ENCODE peak calls at places on chromosomes 5 and 9, in eight cellular contexts. One of them, this sample, is unnamed. For H3K4me1, the result is how much of the 10 kb centered on the place peaks cover.

GRCh38 chr5:28927559-28928326 is 1889.4 kb upstream of the CDH9 start:
- DNase-seq in psoas muscle: no peak
- DNase-seq in tibial artery: no peak
- DNase-seq in cardiac muscle cell: no peak
- DNase-seq in IMR-90: no peak
- DNase-seq in right lobe of liver: peak
- DNase-seq in tibial nerve: no peak
- DNase-seq in naive thymus-derived CD4-positive, alpha-beta T cell: no peak
- DNase-seq in this sample: no peak

GRCh38 chr5:17218353-17219005 is 1.0 kb downstream of the BASP1 start:
- DNase-seq in naive thymus-derived CD4-positive, alpha-beta T cell: no peak
- DNase-seq in tibial nerve: no peak
- DNase-seq in tibial artery: peak
- DNase-seq in psoas muscle: peak
- DNase-seq in IMR-90: peak
- DNase-seq in right lobe of liver: peak
- DNase-seq in cardiac muscle cell: peak
- DNase-seq in this sample: no peak

GRCh38 chr9:99167120-99167519 is 54.6 kb downstream of the ALG2 start:
- DNase-seq in tibial nerve: no peak
- DNase-seq in psoas muscle: no peak
- DNase-seq in right lobe of liver: no peak
- DNase-seq in naive thymus-derived CD4-positive, alpha-beta T cell: no peak
- DNase-seq in cardiac muscle cell: no peak
- DNase-seq in IMR-90: no peak
- DNase-seq in tibial artery: no peak
- DNase-seq in this sample: no peak

GRCh38 chr5:80239680-80240367 is 16.0 kb downstream of the SERINC5 start:
- DNase-seq in right lobe of liver: no peak
- DNase-seq in psoas muscle: no peak
- DNase-seq in tibial artery: no peak
- DNase-seq in cardiac muscle cell: no peak
- DNase-seq in tibial nerve: no peak
- DNase-seq in naive thymus-derived CD4-positive, alpha-beta T cell: no peak
- DNase-seq in IMR-90: peak
- DNase-seq in this sample: no peak

GRCh38 chr5:25516136-25516535 is 871.4 kb upstream of the CDH10 start:
- DNase-seq in right lobe of liver: no peak
- DNase-seq in IMR-90: no peak
- DNase-seq in cardiac muscle cell: no peak
- DNase-seq in tibial nerve: no peak
- DNase-seq in naive thymus-derived CD4-positive, alpha-beta T cell: no peak
- DNase-seq in tibial artery: no peak
- DNase-seq in psoas muscle: no peak
- DNase-seq in this sample: no peak

GRCh38 chr5:88536146-88536545 is 267.5 kb upstream of the TMEM161B start:
- DNase-seq in right lobe of liver: no peak
- DNase-seq in naive thymus-derived CD4-positive, alpha-beta T cell: no peak
- DNase-seq in tibial nerve: no peak
- DNase-seq in cardiac muscle cell: no peak
- DNase-seq in tibial artery: no peak
- DNase-seq in IMR-90: no peak
- DNase-seq in psoas muscle: no peak
- DNase-seq in this sample: no peak

GRCh38 chr9:18294229-18294628 is 179.7 kb upstream of the ADAMTSL1 start:
- DNase-seq in IMR-90: no peak
- DNase-seq in cardiac muscle cell: no peak
- DNase-seq in tibial nerve: no peak
- DNase-seq in naive thymus-derived CD4-positive, alpha-beta T cell: no peak
- DNase-seq in tibial artery: no peak
- DNase-seq in psoas muscle: no peak
- DNase-seq in right lobe of liver: no peak
- DNase-seq in this sample: no peak

GRCh38 chr5:137822158-137822764 is 45.4 kb upstream of the MYOT start:
- DNase-seq in naive thymus-derived CD4-positive, alpha-beta T cell: no peak
- DNase-seq in psoas muscle: peak
- DNase-seq in tibial nerve: no peak
- DNase-seq in tibial artery: no peak
- DNase-seq in right lobe of liver: peak
- DNase-seq in IMR-90: peak
- DNase-seq in cardiac muscle cell: peak
- DNase-seq in this sample: no peak

GRCh38 chr9:134349941-134350340 is 23.7 kb downstream of the RXRA start:
- DNase-seq in IMR-90: no peak
- DNase-seq in psoas muscle: no peak
- DNase-seq in tibial artery: no peak
- DNase-seq in right lobe of liver: no peak
- DNase-seq in naive thymus-derived CD4-positive, alpha-beta T cell: no peak
- DNase-seq in cardiac muscle cell: no peak
- DNase-seq in tibial nerve: no peak
- DNase-seq in this sample: no peak

GRCh38 chr9:134347996-134348395 is 21.7 kb downstream of the RXRA start:
- DNase-seq in cardiac muscle cell: no peak
- DNase-seq in tibial artery: no peak
- DNase-seq in tibial nerve: no peak
- DNase-seq in naive thymus-derived CD4-positive, alpha-beta T cell: no peak
- DNase-seq in IMR-90: no peak
- DNase-seq in psoas muscle: no peak
- DNase-seq in right lobe of liver: no peak
- DNase-seq in this sample: no peak

GRCh38 chr9:134350416-134350994 is 24.2 kb downstream of the RXRA start:
- DNase-seq in tibial artery: no peak
- DNase-seq in cardiac muscle cell: no peak
- DNase-seq in IMR-90: no peak
- DNase-seq in tibial nerve: no peak
- DNase-seq in naive thymus-derived CD4-positive, alpha-beta T cell: no peak
- DNase-seq in psoas muscle: no peak
- DNase-seq in right lobe of liver: no peak
- DNase-seq in this sample: no peak

GRCh38 chr9:134346840-134347239 is 20.6 kb downstream of the RXRA start:
- DNase-seq in naive thymus-derived CD4-positive, alpha-beta T cell: no peak
- DNase-seq in tibial artery: no peak
- DNase-seq in tibial nerve: no peak
- DNase-seq in cardiac muscle cell: no peak
- DNase-seq in IMR-90: no peak
- DNase-seq in right lobe of liver: no peak
- DNase-seq in psoas muscle: no peak
- DNase-seq in this sample: no peak

DNA sequence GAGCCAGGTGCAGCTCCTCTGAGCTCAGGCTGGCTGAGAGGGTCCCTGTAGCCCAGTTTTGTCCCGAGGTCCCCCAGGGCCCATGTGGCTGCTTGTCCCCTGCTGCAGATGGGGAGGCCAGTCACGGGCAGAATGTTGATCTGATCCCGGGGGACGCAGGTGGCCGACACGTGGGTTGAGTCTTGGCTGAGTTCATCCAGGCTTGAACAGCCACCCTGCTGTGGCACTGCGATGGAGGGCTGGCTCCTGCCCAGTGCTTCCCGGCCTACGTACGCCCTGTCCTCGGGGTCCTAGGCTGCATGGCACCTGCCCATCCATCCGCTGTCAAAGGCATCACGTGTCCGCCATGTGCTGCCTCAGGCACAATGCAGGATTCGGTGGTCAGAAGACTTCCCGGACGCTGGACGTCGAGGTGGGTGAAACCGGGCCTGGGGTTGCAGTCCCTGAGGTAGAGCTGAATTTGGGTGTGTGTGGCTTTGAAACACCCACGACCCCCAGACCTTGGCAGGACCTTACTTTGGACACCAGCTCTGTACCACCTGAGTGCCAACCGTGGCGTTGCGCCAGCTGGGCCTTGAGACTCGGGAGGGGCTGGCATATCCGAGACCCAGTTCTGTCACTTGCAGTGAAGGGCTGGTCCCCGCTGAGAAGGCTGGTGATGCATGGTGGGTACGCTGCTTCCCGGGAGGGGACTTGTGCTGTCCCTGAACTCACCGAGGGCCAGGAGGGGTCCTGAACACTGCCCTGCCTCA is 22.3 kb downstream of the RXRA start:
- DNase-seq in tibial artery: no peak
- DNase-seq in IMR-90: no peak
- DNase-seq in tibial nerve: no peak
- DNase-seq in naive thymus-derived CD4-positive, alpha-beta T cell: no peak
- DNase-seq in right lobe of liver: no peak
- DNase-seq in cardiac muscle cell: no peak
- DNase-seq in psoas muscle: no peak
- DNase-seq in this sample: no peak
- H3K4me1 ChIP-seq in tibial artery: under half
- H3K4me1 ChIP-seq in IMR-90: under half
- H3K4me1 ChIP-seq in tibial nerve: under half
- H3K4me1 ChIP-seq in naive thymus-derived CD4-positive, alpha-beta T cell: under half
- H3K4me1 ChIP-seq in right lobe of liver: half or more
- H3K4me1 ChIP-seq in cardiac muscle cell: under half
- H3K4me1 ChIP-seq in psoas muscle: half or more
- H3K4me1 ChIP-seq in this sample: under half

GRCh38 chr9:131727795-131728545 is 11.9 kb downstream of the RAPGEF1 start:
- DNase-seq in naive thymus-derived CD4-positive, alpha-beta T cell: no peak
- DNase-seq in tibial artery: no peak
- DNase-seq in tibial nerve: no peak
- DNase-seq in psoas muscle: no peak
- DNase-seq in IMR-90: no peak
- DNase-seq in cardiac muscle cell: no peak
- DNase-seq in right lobe of liver: no peak
- DNase-seq in this sample: no peak
- H3K4me3 ChIP-seq in naive thymus-derived CD4-positive, alpha-beta T cell: peak
- H3K4me3 ChIP-seq in tibial artery: no peak
- H3K4me3 ChIP-seq in tibial nerve: no peak
- H3K4me3 ChIP-seq in psoas muscle: no peak
- H3K4me3 ChIP-seq in IMR-90: no peak
- H3K4me3 ChIP-seq in cardiac muscle cell: no peak
- H3K4me3 ChIP-seq in right lobe of liver: no peak
- H3K4me3 ChIP-seq in this sample: no peak

GRCh38 chr5:141517902-141518610 is 29.2 kb downstream of the PCDHGC5 start:
- DNase-seq in cardiac muscle cell: no peak
- DNase-seq in tibial artery: no peak
- DNase-seq in psoas muscle: no peak
- DNase-seq in IMR-90: peak
- DNase-seq in right lobe of liver: peak
- DNase-seq in naive thymus-derived CD4-positive, alpha-beta T cell: no peak
- DNase-seq in tibial nerve: no peak
- DNase-seq in this sample: no peak

GRCh38 chr5:141521244-141521781 is 32.4 kb downstream of the PCDHGC5 start:
- DNase-seq in IMR-90: peak
- DNase-seq in tibial artery: peak
- DNase-seq in naive thymus-derived CD4-positive, alpha-beta T cell: no peak
- DNase-seq in cardiac muscle cell: no peak
- DNase-seq in psoas muscle: no peak
- DNase-seq in right lobe of liver: no peak
- DNase-seq in tibial nerve: peak
- DNase-seq in this sample: no peak

GRCh38 chr5:141518616-141519015 is 29.7 kb downstream of the PCDHGC5 start:
- DNase-seq in right lobe of liver: no peak
- DNase-seq in naive thymus-derived CD4-positive, alpha-beta T cell: no peak
- DNase-seq in IMR-90: no peak
- DNase-seq in tibial artery: no peak
- DNase-seq in tibial nerve: no peak
- DNase-seq in psoas muscle: no peak
- DNase-seq in cardiac muscle cell: no peak
- DNase-seq in this sample: no peak

GRCh38 chr5:141517321-141517720 is 28.4 kb downstream of the PCDHGC5 start:
- DNase-seq in tibial artery: no peak
- DNase-seq in naive thymus-derived CD4-positive, alpha-beta T cell: no peak
- DNase-seq in IMR-90: no peak
- DNase-seq in right lobe of liver: peak
- DNase-seq in cardiac muscle cell: no peak
- DNase-seq in tibial nerve: no peak
- DNase-seq in psoas muscle: no peak
- DNase-seq in this sample: no peak

DNA sequence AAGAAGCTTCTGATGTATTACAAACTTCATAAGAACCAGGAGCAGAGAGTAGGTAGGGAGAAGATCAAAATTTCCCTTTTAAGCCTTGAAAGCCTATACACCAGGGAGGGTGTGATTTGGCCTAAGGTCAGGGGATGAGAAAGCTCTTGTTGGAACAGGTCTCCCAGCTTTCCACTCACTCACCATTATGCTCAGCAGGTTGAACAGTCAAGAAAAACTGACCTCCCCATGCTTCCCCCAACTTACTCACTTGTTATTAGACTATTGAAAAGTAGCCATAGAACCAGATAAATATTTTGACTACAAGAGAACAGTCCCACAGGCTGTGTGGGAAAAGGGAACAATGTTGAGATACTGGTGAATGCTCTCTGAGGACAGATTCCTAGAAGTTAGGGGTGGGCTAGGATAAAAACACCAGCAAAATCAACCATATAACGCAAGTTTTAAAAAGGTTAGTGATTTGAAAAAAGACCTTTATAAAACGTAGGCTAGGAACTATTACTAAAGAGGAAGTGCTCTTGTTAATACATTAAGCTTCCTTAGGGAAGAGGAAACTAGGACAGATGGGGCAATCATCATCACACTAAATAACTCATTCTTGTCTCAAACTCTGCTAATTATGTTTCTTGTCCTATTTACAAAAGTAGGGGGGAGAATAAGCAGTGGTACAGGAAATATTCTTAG is 30.9 kb downstream of the PCDHGC5 start:
- DNase-seq in right lobe of liver: no peak
- DNase-seq in tibial artery: no peak
- DNase-seq in cardiac muscle cell: no peak
- DNase-seq in naive thymus-derived CD4-positive, alpha-beta T cell: no peak
- DNase-seq in psoas muscle: no peak
- DNase-seq in IMR-90: peak
- DNase-seq in tibial nerve: no peak
- DNase-seq in this sample: no peak
- H3K4me1 ChIP-seq in right lobe of liver: under half
- H3K4me1 ChIP-seq in tibial artery: under half
- H3K4me1 ChIP-seq in cardiac muscle cell: under half
- H3K4me1 ChIP-seq in naive thymus-derived CD4-positive, alpha-beta T cell: under half
- H3K4me1 ChIP-seq in psoas muscle: half or more
- H3K4me1 ChIP-seq in IMR-90: under half
- H3K4me1 ChIP-seq in tibial nerve: under half
- H3K4me1 ChIP-seq in this sample: under half

GRCh38 chr5:180130291-180130869 is 58.8 kb upstream of the RNF130 start:
- DNase-seq in naive thymus-derived CD4-positive, alpha-beta T cell: no peak
- DNase-seq in cardiac muscle cell: no peak
- DNase-seq in IMR-90: no peak
- DNase-seq in tibial artery: no peak
- DNase-seq in right lobe of liver: no peak
- DNase-seq in psoas muscle: peak
- DNase-seq in tibial nerve: no peak
- DNase-seq in this sample: no peak

GRCh38 chr5:180127682-180128670 is 56.4 kb upstream of the RNF130 start:
- DNase-seq in cardiac muscle cell: no peak
- DNase-seq in right lobe of liver: no peak
- DNase-seq in tibial nerve: no peak
- DNase-seq in tibial artery: no peak
- DNase-seq in IMR-90: no peak
- DNase-seq in naive thymus-derived CD4-positive, alpha-beta T cell: no peak
- DNase-seq in psoas muscle: peak
- DNase-seq in this sample: no peak

GRCh38 chr5:180128671-180129261 is 57.2 kb upstream of the RNF130 start:
- DNase-seq in IMR-90: no peak
- DNase-seq in tibial nerve: no peak
- DNase-seq in psoas muscle: peak
- DNase-seq in right lobe of liver: no peak
- DNase-seq in tibial artery: no peak
- DNase-seq in cardiac muscle cell: no peak
- DNase-seq in naive thymus-derived CD4-positive, alpha-beta T cell: no peak
- DNase-seq in this sample: no peak

GRCh38 chr5:180129291-180130190 is 58.0 kb upstream of the RNF130 start:
- DNase-seq in naive thymus-derived CD4-positive, alpha-beta T cell: no peak
- DNase-seq in cardiac muscle cell: no peak
- DNase-seq in IMR-90: no peak
- DNase-seq in psoas muscle: no peak
- DNase-seq in right lobe of liver: no peak
- DNase-seq in tibial nerve: no peak
- DNase-seq in tibial artery: no peak
- DNase-seq in this sample: no peak

DNA sequence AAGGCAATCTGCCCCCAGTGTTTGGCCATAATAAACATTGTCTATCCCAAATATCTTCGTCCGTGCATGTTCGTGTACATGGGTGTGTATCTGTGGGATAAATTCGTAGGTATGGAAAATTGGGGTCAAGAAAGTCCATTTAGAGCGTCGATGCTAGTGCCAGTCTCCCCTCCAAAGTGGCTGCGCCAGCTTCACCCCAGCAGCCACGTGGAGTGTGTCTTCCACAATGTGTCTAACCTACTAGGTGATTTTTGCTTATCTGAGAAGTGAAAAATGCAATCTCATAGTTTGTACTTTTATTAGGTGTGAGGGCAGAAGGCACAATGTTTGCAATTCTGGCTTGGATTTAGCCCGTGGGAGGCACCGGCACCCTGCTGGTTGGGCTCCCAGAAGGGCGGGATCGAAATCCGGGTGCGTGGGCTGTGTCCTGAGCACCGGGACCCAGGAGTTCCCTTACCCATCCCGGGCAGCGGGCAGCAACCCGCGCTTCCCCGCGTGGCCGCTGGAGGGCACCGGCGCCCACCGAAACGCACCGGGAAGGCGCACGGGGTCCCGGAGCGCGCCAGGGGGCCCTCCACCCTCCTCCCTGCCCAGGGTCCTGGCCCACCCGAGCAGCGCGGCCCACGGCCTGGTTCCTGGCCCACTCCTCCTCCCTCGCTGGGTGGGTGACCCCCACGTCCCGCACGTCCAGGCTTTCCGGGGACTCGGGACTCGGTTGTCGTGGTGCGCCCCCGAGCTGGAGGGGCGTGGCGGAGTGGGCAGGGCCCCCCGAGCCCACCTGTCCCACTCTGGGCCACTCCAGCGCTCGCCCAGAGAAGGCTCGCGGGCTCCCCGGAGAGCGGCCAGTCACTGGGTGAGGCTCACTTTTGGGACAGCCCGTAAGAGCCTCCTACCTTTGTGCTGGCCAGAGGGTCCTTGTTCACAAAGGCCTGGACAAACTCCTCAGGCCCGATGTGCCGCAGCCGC is 55.4 kb upstream of the RNF130 start:
- DNase-seq in naive thymus-derived CD4-positive, alpha-beta T cell: peak
- DNase-seq in cardiac muscle cell: peak
- DNase-seq in IMR-90: no peak
- DNase-seq in tibial artery: no peak
- DNase-seq in right lobe of liver: peak
- DNase-seq in tibial nerve: no peak
- DNase-seq in psoas muscle: peak
- DNase-seq in this sample: peak
- H3K4me3 ChIP-seq in naive thymus-derived CD4-positive, alpha-beta T cell: no peak
- H3K4me3 ChIP-seq in cardiac muscle cell: no peak
- H3K4me3 ChIP-seq in IMR-90: no peak
- H3K4me3 ChIP-seq in tibial artery: no peak
- H3K4me3 ChIP-seq in right lobe of liver: no peak
- H3K4me3 ChIP-seq in tibial nerve: no peak
- H3K4me3 ChIP-seq in psoas muscle: no peak
- H3K4me3 ChIP-seq in this sample: no peak

This sample was measured in lung.